ENCODE peak calls at places on chromosomes 5 and 9, in eight cellular contexts. One of them, this sample, is unnamed.

GRCh38 chr9:111621895-111622480 is 9.1 kb upstream of the DNAJC25 start:
- DNase-seq in osteoblast: peak; percentile 92
- DNase-seq in RWPE1: peak; percentile 56
- DNase-seq in CD4-positive, alpha-beta T cell: no peak
- DNase-seq in ovary: no peak
- DNase-seq in sigmoid colon: no peak
- DNase-seq in AG04450: no peak
- DNase-seq in foreskin keratinocyte: no peak
- DNase-seq in this sample: peak; percentile 36

GRCh38 chr5:58325950-58326500 is 133.9 kb downstream of the PLK2 start:
- DNase-seq in osteoblast: no peak
- DNase-seq in RWPE1: no peak
- DNase-seq in CD4-positive, alpha-beta T cell: no peak
- DNase-seq in ovary: no peak
- DNase-seq in sigmoid colon: no peak
- DNase-seq in AG04450: no peak
- DNase-seq in foreskin keratinocyte: no peak
- DNase-seq in this sample: no peak

GRCh38 chr9:81320909-81321482 is 368.4 kb downstream of the TLE1 start:
- DNase-seq in osteoblast: no peak
- DNase-seq in RWPE1: no peak
- DNase-seq in CD4-positive, alpha-beta T cell: no peak
- DNase-seq in ovary: no peak
- DNase-seq in sigmoid colon: no peak
- DNase-seq in AG04450: no peak
- DNase-seq in foreskin keratinocyte: no peak
- DNase-seq in this sample: no peak

GRCh38 chr9:121686930-121687541 is 35.6 kb downstream of the DAB2IP start:
- DNase-seq in osteoblast: peak; percentile 99
- DNase-seq in RWPE1: peak; percentile 89
- DNase-seq in CD4-positive, alpha-beta T cell: peak; percentile 8
- DNase-seq in ovary: peak; percentile 74
- DNase-seq in sigmoid colon: peak; percentile 91
- DNase-seq in AG04450: peak; percentile 30
- DNase-seq in foreskin keratinocyte: no peak
- DNase-seq in this sample: peak; percentile 73

GRCh38 chr5:150641006-150641570 is 628 bp downstream of the SYNPO start:
- DNase-seq in osteoblast: peak; percentile 86
- DNase-seq in RWPE1: peak; percentile 41
- DNase-seq in CD4-positive, alpha-beta T cell: no peak
- DNase-seq in ovary: peak; percentile 74
- DNase-seq in sigmoid colon: no peak
- DNase-seq in AG04450: no peak
- DNase-seq in foreskin keratinocyte: no peak
- DNase-seq in this sample: no peak

GRCh38 chr5:10857333-10857723 is 96.3 kb upstream of the DAP start:
- DNase-seq in osteoblast: no peak
- DNase-seq in RWPE1: no peak
- DNase-seq in CD4-positive, alpha-beta T cell: no peak
- DNase-seq in ovary: no peak
- DNase-seq in sigmoid colon: no peak
- DNase-seq in AG04450: no peak
- DNase-seq in foreskin keratinocyte: no peak
- DNase-seq in this sample: no peak

GRCh38 chr5:127909078-127909477 is 174.5 kb upstream of the SLC12A2 start:
- DNase-seq in osteoblast: no peak
- DNase-seq in RWPE1: peak; percentile 45
- DNase-seq in CD4-positive, alpha-beta T cell: no peak
- DNase-seq in ovary: no peak
- DNase-seq in sigmoid colon: no peak
- DNase-seq in AG04450: no peak
- DNase-seq in foreskin keratinocyte: peak; percentile 38
- DNase-seq in this sample: peak; percentile 27

GRCh38 chr9:114000671-114001409 is 77.3 kb downstream of the AMBP start:
- DNase-seq in osteoblast: peak; percentile 56
- DNase-seq in RWPE1: no peak
- DNase-seq in CD4-positive, alpha-beta T cell: no peak
- DNase-seq in ovary: peak; percentile 5
- DNase-seq in sigmoid colon: peak; percentile 58
- DNase-seq in AG04450: no peak
- DNase-seq in foreskin keratinocyte: peak; percentile 16
- DNase-seq in this sample: no peak

GRCh38 chr5:178196986-178197385 is 7.3 kb upstream of the HNRNPAB start:
- DNase-seq in osteoblast: no peak
- DNase-seq in RWPE1: no peak
- DNase-seq in CD4-positive, alpha-beta T cell: no peak
- DNase-seq in ovary: no peak
- DNase-seq in sigmoid colon: peak; percentile 32
- DNase-seq in AG04450: no peak
- DNase-seq in foreskin keratinocyte: no peak
- DNase-seq in this sample: no peak

GRCh38 chr5:14229181-14229580 is 86.0 kb downstream of the TRIO start:
- DNase-seq in osteoblast: no peak
- DNase-seq in RWPE1: no peak
- DNase-seq in CD4-positive, alpha-beta T cell: no peak
- DNase-seq in ovary: no peak
- DNase-seq in sigmoid colon: no peak
- DNase-seq in AG04450: no peak
- DNase-seq in foreskin keratinocyte: no peak
- DNase-seq in this sample: no peak

GRCh38 chr5:9498541-9499497 is 47.1 kb downstream of the SEMA5A start:
- DNase-seq in osteoblast: no peak
- DNase-seq in RWPE1: peak; percentile 33
- DNase-seq in CD4-positive, alpha-beta T cell: no peak
- DNase-seq in ovary: no peak
- DNase-seq in sigmoid colon: no peak
- DNase-seq in AG04450: no peak
- DNase-seq in foreskin keratinocyte: peak; percentile 62
- DNase-seq in this sample: peak; percentile 34
- TF ChIP-seq CTCF in osteoblast: peak; percentile 56
- TF ChIP-seq CTCF in RWPE1: peak; percentile 54
- TF ChIP-seq CTCF in CD4-positive, alpha-beta T cell: no peak
- TF ChIP-seq CTCF in ovary: no peak
- TF ChIP-seq CTCF in sigmoid colon: no peak
- TF ChIP-seq CTCF in AG04450: peak; percentile 49
- TF ChIP-seq CTCF in foreskin keratinocyte: peak; percentile 85
- TF ChIP-seq CTCF in this sample: peak; percentile 35

DNA sequence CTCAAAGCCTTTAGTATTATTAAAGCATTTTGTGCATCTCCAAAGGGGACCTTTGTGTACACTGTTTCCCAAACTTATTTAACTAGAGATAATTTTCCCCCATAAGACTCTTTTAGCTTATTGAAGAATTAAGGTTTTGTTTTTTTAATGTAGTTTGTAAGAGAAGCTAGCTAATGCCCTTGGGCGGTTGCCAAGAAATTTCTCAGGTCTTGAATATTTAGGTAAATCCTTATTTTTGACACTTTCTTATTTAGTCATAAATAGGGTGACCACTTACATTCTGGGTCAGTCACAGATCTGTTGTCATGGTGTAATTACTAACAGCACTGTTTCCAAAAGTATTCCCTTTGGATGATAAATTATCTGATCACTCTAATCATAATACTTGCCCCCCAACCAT is 27.2 kb downstream of the TNFAIP8 start:
- DNase-seq in osteoblast: no peak
- DNase-seq in RWPE1: no peak
- DNase-seq in CD4-positive, alpha-beta T cell: no peak
- DNase-seq in ovary: no peak
- DNase-seq in sigmoid colon: no peak
- DNase-seq in AG04450: no peak
- DNase-seq in foreskin keratinocyte: no peak
- DNase-seq in this sample: no peak
- TF ChIP-seq CTCF in osteoblast: no peak
- TF ChIP-seq CTCF in RWPE1: no peak
- TF ChIP-seq CTCF in CD4-positive, alpha-beta T cell: no peak
- TF ChIP-seq CTCF in ovary: no peak
- TF ChIP-seq CTCF in sigmoid colon: no peak
- TF ChIP-seq CTCF in AG04450: no peak
- TF ChIP-seq CTCF in foreskin keratinocyte: no peak
- TF ChIP-seq CTCF in this sample: no peak

DNA sequence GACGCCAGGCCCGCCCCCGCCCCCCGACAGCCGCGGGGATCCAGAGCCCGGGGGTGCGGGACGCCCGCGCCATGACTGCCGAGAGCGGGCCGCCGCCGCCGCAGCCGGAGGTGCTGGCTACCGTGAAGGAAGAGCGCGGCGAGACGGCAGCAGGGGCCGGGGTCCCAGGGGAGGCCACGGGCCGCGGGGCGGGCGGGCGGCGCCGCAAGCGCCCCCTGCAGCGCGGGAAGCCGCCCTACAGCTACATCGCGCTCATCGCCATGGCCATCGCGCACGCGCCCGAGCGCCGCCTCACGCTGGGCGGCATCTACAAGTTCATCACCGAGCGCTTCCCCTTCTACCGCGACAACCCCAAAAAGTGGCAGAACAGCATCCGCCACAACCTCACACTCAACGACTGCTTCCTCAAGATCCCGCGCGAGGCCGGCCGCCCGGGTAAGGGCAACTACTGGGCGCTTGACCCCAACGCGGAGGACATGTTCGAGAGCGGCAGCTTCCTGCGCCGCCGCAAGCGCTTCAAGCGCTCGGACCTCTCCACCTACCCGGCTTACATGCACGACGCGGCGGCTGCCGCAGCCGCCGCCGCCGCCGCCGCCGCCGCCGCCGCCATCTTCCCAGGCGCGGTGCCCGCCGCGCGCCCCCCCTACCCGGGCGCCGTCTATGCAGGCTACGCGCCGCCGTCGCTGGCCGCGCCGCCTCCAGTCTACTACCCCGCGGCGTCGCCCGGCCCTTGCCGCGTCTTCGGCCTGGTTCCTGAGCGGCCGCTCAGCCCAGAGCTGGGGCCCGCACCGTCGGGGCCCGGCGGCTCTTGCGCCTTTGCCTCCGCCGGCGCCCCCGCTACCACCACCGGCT is 1.0 kb downstream of the FOXE1 start:
- DNase-seq in osteoblast: peak; percentile 89
- DNase-seq in RWPE1: peak; percentile 45
- DNase-seq in CD4-positive, alpha-beta T cell: peak; percentile 63
- DNase-seq in ovary: no peak
- DNase-seq in sigmoid colon: no peak
- DNase-seq in AG04450: no peak
- DNase-seq in foreskin keratinocyte: peak; percentile 62
- DNase-seq in this sample: peak; percentile 65
- TF ChIP-seq CTCF in osteoblast: no peak
- TF ChIP-seq CTCF in RWPE1: peak; percentile 86
- TF ChIP-seq CTCF in CD4-positive, alpha-beta T cell: no peak
- TF ChIP-seq CTCF in ovary: no peak
- TF ChIP-seq CTCF in sigmoid colon: no peak
- TF ChIP-seq CTCF in AG04450: no peak
- TF ChIP-seq CTCF in foreskin keratinocyte: peak; percentile 63
- TF ChIP-seq CTCF in this sample: peak; percentile 28

GRCh38 chr9:127392976-127393375 is 4.0 kb upstream of the SLC2A8 start:
- DNase-seq in osteoblast: no peak
- DNase-seq in RWPE1: no peak
- DNase-seq in CD4-positive, alpha-beta T cell: no peak
- DNase-seq in ovary: no peak
- DNase-seq in sigmoid colon: peak; percentile 54
- DNase-seq in AG04450: no peak
- DNase-seq in foreskin keratinocyte: no peak
- DNase-seq in this sample: no peak

GRCh38 chr9:127396253-127396807 is 639 bp upstream of the SLC2A8 start:
- DNase-seq in osteoblast: peak; percentile 27
- DNase-seq in RWPE1: no peak
- DNase-seq in CD4-positive, alpha-beta T cell: no peak
- DNase-seq in ovary: no peak
- DNase-seq in sigmoid colon: peak; percentile 65
- DNase-seq in AG04450: no peak
- DNase-seq in foreskin keratinocyte: no peak
- DNase-seq in this sample: no peak

GRCh38 chr9:127395491-127396252 is 1.3 kb upstream of the SLC2A8 start:
- DNase-seq in osteoblast: peak; percentile 25
- DNase-seq in RWPE1: no peak
- DNase-seq in CD4-positive, alpha-beta T cell: no peak
- DNase-seq in ovary: no peak
- DNase-seq in sigmoid colon: no peak
- DNase-seq in AG04450: no peak
- DNase-seq in foreskin keratinocyte: no peak
- DNase-seq in this sample: no peak

GRCh38 chr9:127392166-127392565 is 4.8 kb upstream of the SLC2A8 start:
- DNase-seq in osteoblast: no peak
- DNase-seq in RWPE1: no peak
- DNase-seq in CD4-positive, alpha-beta T cell: no peak
- DNase-seq in ovary: no peak
- DNase-seq in sigmoid colon: no peak
- DNase-seq in AG04450: no peak
- DNase-seq in foreskin keratinocyte: no peak
- DNase-seq in this sample: no peak

GRCh38 chr9:127393680-127394079 is 3.3 kb upstream of the SLC2A8 start:
- DNase-seq in osteoblast: no peak
- DNase-seq in RWPE1: no peak
- DNase-seq in CD4-positive, alpha-beta T cell: no peak
- DNase-seq in ovary: no peak
- DNase-seq in sigmoid colon: peak; percentile 28
- DNase-seq in AG04450: no peak
- DNase-seq in foreskin keratinocyte: no peak
- DNase-seq in this sample: no peak
- TF ChIP-seq CTCF in osteoblast: peak; percentile 31
- TF ChIP-seq CTCF in RWPE1: no peak
- TF ChIP-seq CTCF in CD4-positive, alpha-beta T cell: no peak
- TF ChIP-seq CTCF in ovary: no peak
- TF ChIP-seq CTCF in sigmoid colon: no peak
- TF ChIP-seq CTCF in AG04450: peak; percentile 46
- TF ChIP-seq CTCF in foreskin keratinocyte: peak; percentile 44
- TF ChIP-seq CTCF in this sample: no peak

GRCh38 chr9:120366646-120367019 is 213.3 kb downstream of the CDK5RAP2 start:
- DNase-seq in osteoblast: peak; percentile 93
- DNase-seq in RWPE1: peak; percentile 84
- DNase-seq in CD4-positive, alpha-beta T cell: no peak
- DNase-seq in ovary: peak; percentile 45
- DNase-seq in sigmoid colon: no peak
- DNase-seq in AG04450: peak; percentile 75
- DNase-seq in foreskin keratinocyte: peak; percentile 70
- DNase-seq in this sample: peak; percentile 55
- TF ChIP-seq CTCF in osteoblast: peak; percentile 47
- TF ChIP-seq CTCF in RWPE1: no peak
- TF ChIP-seq CTCF in CD4-positive, alpha-beta T cell: no peak
- TF ChIP-seq CTCF in ovary: no peak
- TF ChIP-seq CTCF in sigmoid colon: no peak
- TF ChIP-seq CTCF in AG04450: peak; percentile 69
- TF ChIP-seq CTCF in foreskin keratinocyte: peak; percentile 47
- TF ChIP-seq CTCF in this sample: peak; percentile 30

GRCh38 chr5:124932791-124933600 is 186.6 kb upstream of the ZNF608 start:
- DNase-seq in osteoblast: no peak
- DNase-seq in RWPE1: no peak
- DNase-seq in CD4-positive, alpha-beta T cell: no peak
- DNase-seq in ovary: no peak
- DNase-seq in sigmoid colon: peak; percentile 89
- DNase-seq in AG04450: no peak
- DNase-seq in foreskin keratinocyte: no peak
- DNase-seq in this sample: no peak

GRCh38 chr5:124936626-124936933 is 190.1 kb upstream of the ZNF608 start:
- DNase-seq in osteoblast: no peak
- DNase-seq in RWPE1: no peak
- DNase-seq in CD4-positive, alpha-beta T cell: no peak
- DNase-seq in ovary: no peak
- DNase-seq in sigmoid colon: no peak
- DNase-seq in AG04450: no peak
- DNase-seq in foreskin keratinocyte: no peak
- DNase-seq in this sample: no peak

GRCh38 chr5:124935060-124935459 is 188.6 kb upstream of the ZNF608 start:
- DNase-seq in osteoblast: peak; percentile 10
- DNase-seq in RWPE1: no peak
- DNase-seq in CD4-positive, alpha-beta T cell: no peak
- DNase-seq in ovary: no peak
- DNase-seq in sigmoid colon: no peak
- DNase-seq in AG04450: no peak
- DNase-seq in foreskin keratinocyte: no peak
- DNase-seq in this sample: no peak
- TF ChIP-seq CTCF in osteoblast: no peak
- TF ChIP-seq CTCF in RWPE1: no peak
- TF ChIP-seq CTCF in CD4-positive, alpha-beta T cell: no peak
- TF ChIP-seq CTCF in ovary: no peak
- TF ChIP-seq CTCF in sigmoid colon: no peak
- TF ChIP-seq CTCF in AG04450: no peak
- TF ChIP-seq CTCF in foreskin keratinocyte: no peak
- TF ChIP-seq CTCF in this sample: no peak

GRCh38 chr9:133656211-133657119 is 20.3 kb downstream of the DBH start:
- DNase-seq in osteoblast: no peak
- DNase-seq in RWPE1: no peak
- DNase-seq in CD4-positive, alpha-beta T cell: peak; percentile 64
- DNase-seq in ovary: no peak
- DNase-seq in sigmoid colon: no peak
- DNase-seq in AG04450: no peak
- DNase-seq in foreskin keratinocyte: no peak
- DNase-seq in this sample: no peak
- TF ChIP-seq CTCF in osteoblast: no peak
- TF ChIP-seq CTCF in RWPE1: no peak
- TF ChIP-seq CTCF in CD4-positive, alpha-beta T cell: peak; percentile 52
- TF ChIP-seq CTCF in ovary: no peak
- TF ChIP-seq CTCF in sigmoid colon: no peak
- TF ChIP-seq CTCF in AG04450: no peak
- TF ChIP-seq CTCF in foreskin keratinocyte: peak; percentile 16
- TF ChIP-seq CTCF in this sample: no peak

This sample was measured in A673.